ENCODE peak calls at places on chromosome X, in eight cellular contexts. O is endothelial cell; S is H9; Z is glutamatergic neuron; J is cardiac muscle cell; V is HEK293T; I is AG08395; C is effector CD4-positive, alpha-beta T cell. P is an unnamed sample.

GRCh38 chrX:13690836-13691235 is 1.9 kb downstream of the RAB9A start:
- DNase-seq in O (no peak), S (no peak), Z (no peak), J (no peak), V (no peak), I (no peak), C (no peak), P (no peak)

GRCh38 chrX:103919336-103919682 is 43.1 kb upstream of the TMSB15B start:
- DNase-seq in O (no peak), S (no peak), Z (no peak), J (no peak), V (peak; percentile 58), I (peak; percentile 54), C (no peak), P (no peak)

GRCh38 chrX:57652705-57653104 is 27.4 kb downstream of the NLRP2B start:
- DNase-seq in O (no peak), S (no peak), Z (no peak), J (no peak), V (no peak), I (no peak), C (no peak), P (no peak)

GRCh38 chrX:16931855-16932254 is 14.6 kb upstream of the REPS2 start:
- DNase-seq in O (no peak), S (no peak), Z (no peak), J (no peak), V (no peak), I (no peak), C (no peak), P (no peak)

GRCh38 chrX:40169193-40170086 is 71.7 kb upstream of the BCOR start:
- DNase-seq in O (peak; percentile 69), S (peak; percentile 91), Z (peak; percentile 70), J (peak; percentile 82), V (no peak), I (peak; percentile 57), C (peak; percentile 67), P (peak; percentile 79)

GRCh38 chrX:130171446-130172126 is at the start of gene RAB33A:
- DNase-seq in O (peak; percentile 29), S (peak; percentile 41), Z (peak; percentile 41), J (peak; percentile 29), V (no peak), I (no peak), C (peak; percentile 29), P (peak; percentile 16)

GRCh38 chrX:155148724-155149537 is 67.3 kb upstream of the VBP1 start:
- DNase-seq in O (peak; percentile 16), S (no peak), Z (peak; percentile 27), J (peak; percentile 1), V (peak; percentile 54), I (peak; percentile 11), C (no peak), P (peak; percentile 60)

GRCh38 chrX:1600406-1601050 is 9.1 kb downstream of the AKAP17A start:
- DNase-seq in O (no peak), S (no peak), Z (no peak), J (no peak), V (no peak), I (no peak), C (no peak), P (no peak)

GRCh38 chrX:136496359-136496767 is 1.0 kb upstream of the HTATSF1 start:
- DNase-seq in O (no peak), S (no peak), Z (no peak), J (no peak), V (no peak), I (no peak), C (no peak), P (no peak)

GRCh38 chrX:23505531-23506303 is 161.6 kb upstream of the PRDX4 start:
- DNase-seq in O (no peak), S (peak; percentile 43), Z (no peak), J (no peak), V (no peak), I (no peak), C (no peak), P (no peak)

GRCh38 chrX:78839711-78840110 is 92.2 kb downstream of the LPAR4 start:
- DNase-seq in O (no peak), S (no peak), Z (no peak), J (no peak), V (no peak), I (no peak), C (no peak), P (no peak)

GRCh38 chrX:153773218-153773611 is 7.6 kb upstream of the SRPK3 start:
- DNase-seq in O (no peak), S (no peak), Z (peak; percentile 5), J (no peak), V (no peak), I (no peak), C (no peak), P (no peak)

GRCh38 chrX:71210829-71211228 is 12.2 kb upstream of the GJB1 start:
- DNase-seq in O (no peak), S (no peak), Z (no peak), J (no peak), V (no peak), I (peak; percentile 52), C (no peak), P (no peak)

GRCh38 chrX:152926923-152927322 is 29.1 kb downstream of the ZNF185 start:
- DNase-seq in O (no peak), S (no peak), Z (no peak), J (no peak), V (no peak), I (no peak), C (no peak), P (no peak)

GRCh38 chrX:108736509-108737479 is at the start of gene IRS4:
- DNase-seq in O (peak; percentile 62), S (peak; percentile 98), Z (peak; percentile 51), J (peak; percentile 79), V (peak; percentile 66), I (no peak), C (no peak), P (peak; percentile 29)

GRCh38 chrX:128698528-128698927 is 646.3 kb upstream of the ACTRT1 start:
- DNase-seq in O (no peak), S (no peak), Z (no peak), J (no peak), V (no peak), I (no peak), C (no peak), P (no peak)

GRCh38 chrX:120000490-120001246 is 57.1 kb upstream of the NKAP start:
- DNase-seq in O (no peak), S (peak; percentile 49), Z (no peak), J (peak; percentile 40), V (no peak), I (no peak), C (no peak), P (no peak)

GRCh38 chrX:50448565-50448964 is 22.1 kb downstream of the DGKK start:
- DNase-seq in O (no peak), S (no peak), Z (no peak), J (no peak), V (peak; percentile 33), I (no peak), C (no peak), P (no peak)

GRCh38 chrX:7261672-7262332 is 113.8 kb upstream of the PUDP start:
- DNase-seq in O (no peak), S (no peak), Z (no peak), J (no peak), V (no peak), I (no peak), C (no peak), P (no peak)

GRCh38 chrX:139825618-139826017 is 107.2 kb downstream of the ATP11C start:
- DNase-seq in O (no peak), S (no peak), Z (no peak), J (no peak), V (no peak), I (no peak), C (no peak), P (no peak)